ENCODE peak calls at places on chromosomes 2 and 18, in six cellular contexts. D, Q, G, Y, E and I are unnamed samples.

GRCh38 chr18:3104190-3105054 is 91.5 kb upstream of the LPIN2 start:
- DNase-seq in D (peak), Q (no peak), G (no peak), Y (no peak), E (no peak), I (peak)

GRCh38 chr2:115796078-115796477 is 1353.6 kb downstream of the DPP10 start:
- DNase-seq in D (no peak), Q (no peak), G (no peak), Y (no peak), E (no peak), I (no peak)

GRCh38 chr2:96095116-96095636 is 21.2 kb downstream of the ADRA2B start:
- DNase-seq in D (no peak), Q (peak), G (no peak), Y (no peak), E (no peak), I (no peak)

GRCh38 chr2:191202209-191202721 is 42.9 kb upstream of the MYO1B start:
- DNase-seq in D (no peak), Q (no peak), G (no peak), Y (no peak), E (no peak), I (no peak)

GRCh38 chr2:23092831-23093230 is 292.1 kb upstream of the KLHL29 start:
- DNase-seq in D (no peak), Q (no peak), G (no peak), Y (no peak), E (no peak), I (no peak)

GRCh38 chr2:191023235-191023679 is 9.3 kb upstream of the STAT1 start:
- DNase-seq in D (peak), Q (no peak), G (no peak), Y (no peak), E (no peak), I (no peak)

GRCh38 chr2:11899264-11899818 is 152.9 kb downstream of the LPIN1 start:
- DNase-seq in D (no peak), Q (no peak), G (no peak), Y (no peak), E (no peak), I (no peak)

GRCh38 chr18:59620381-59620780 is 76.8 kb downstream of the CCBE1 start:
- DNase-seq in D (no peak), Q (no peak), G (no peak), Y (no peak), E (no peak), I (no peak)

GRCh38 chr2:220932041-220932440 is 640.1 kb downstream of the EPHA4 start:
- DNase-seq in D (no peak), Q (no peak), G (no peak), Y (no peak), E (no peak), I (no peak)

GRCh38 chr18:76458522-76459311 is 36.3 kb downstream of the ZNF516 start:
- DNase-seq in D (no peak), Q (no peak), G (no peak), Y (no peak), E (no peak), I (no peak)

GRCh38 chr2:79630060-79630459 is 117.2 kb downstream of the CTNNA2 start:
- DNase-seq in D (no peak), Q (no peak), G (no peak), Y (no peak), E (no peak), I (no peak)

GRCh38 chr2:83967854-83968253 is 491.2 kb downstream of the SUCLG1 start:
- DNase-seq in D (no peak), Q (no peak), G (no peak), Y (no peak), E (peak), I (no peak)

GRCh38 chr2:43526994-43527393 is 68.8 kb downstream of the THADA start:
- DNase-seq in D (no peak), Q (no peak), G (no peak), Y (no peak), E (no peak), I (no peak)

GRCh38 chr2:164710252-164710633 is 89.0 kb upstream of the GRB14 start:
- DNase-seq in D (no peak), Q (no peak), G (no peak), Y (peak), E (no peak), I (no peak)

GRCh38 chr18:25299426-25299825 is 52.5 kb downstream of the ZNF521 start:
- DNase-seq in D (no peak), Q (no peak), G (no peak), Y (no peak), E (no peak), I (no peak)

GRCh38 chr2:152421521-152422367 is 86.8 kb downstream of the FMNL2 start:
- DNase-seq in D (peak), Q (peak), G (no peak), Y (peak), E (peak), I (peak)

GRCh38 chr2:223306371-223306770 is 254.4 kb downstream of the KCNE4 start:
- DNase-seq in D (peak), Q (no peak), G (peak), Y (peak), E (peak), I (no peak)

GRCh38 chr2:176763871-176764404 is 448.7 kb upstream of the HNRNPA3 start:
- DNase-seq in D (no peak), Q (no peak), G (no peak), Y (no peak), E (no peak), I (no peak)

GRCh38 chr2:37324786-37325624 is at the start of gene PRKD3:
- DNase-seq in D (peak), Q (peak), G (peak), Y (peak), E (peak), I (no peak)

GRCh38 chr2:8028981-8029380 is 652.9 kb upstream of the ID2 start:
- DNase-seq in D (no peak), Q (no peak), G (no peak), Y (no peak), E (no peak), I (no peak)

GRCh38 chr18:75727479-75727878 is 300.0 kb upstream of the SMIM21 start:
- DNase-seq in D (no peak), Q (no peak), G (peak), Y (peak), E (peak), I (peak)

GRCh38 chr2:27356056-27356381 is 545 bp downstream of the GTF3C2 start:
- DNase-seq in D (peak), Q (peak), G (no peak), Y (peak), E (no peak), I (no peak)

GRCh38 chr2:11133936-11134320 is 21.3 kb upstream of the SLC66A3 start:
- DNase-seq in D (no peak), Q (no peak), G (no peak), Y (no peak), E (no peak), I (no peak)

GRCh38 chr2:144071461-144071860 is 448.5 kb downstream of the ZEB2 start:
- DNase-seq in D (no peak), Q (no peak), G (no peak), Y (peak), E (no peak), I (no peak)

GRCh38 chr18:68270009-68270408 is 444.9 kb downstream of the TMX3 start:
- DNase-seq in D (no peak), Q (no peak), G (no peak), Y (no peak), E (no peak), I (no peak)

GRCh38 chr2:236629961-236630872 is 60.6 kb downstream of the ACKR3 start:
- DNase-seq in D (no peak), Q (peak), G (no peak), Y (no peak), E (no peak), I (no peak)

GRCh38 chr2:120596990-120597594 is 138.6 kb upstream of the GLI2 start:
- DNase-seq in D (peak), Q (no peak), G (no peak), Y (no peak), E (no peak), I (no peak)

GRCh38 chr2:143807677-143808076 is 678.5 kb downstream of the ARHGAP15 start:
- DNase-seq in D (no peak), Q (no peak), G (no peak), Y (peak), E (no peak), I (no peak)

GRCh38 chr18:63410792-63411191 is 11.5 kb downstream of the VPS4B start:
- DNase-seq in D (peak), Q (no peak), G (no peak), Y (peak), E (no peak), I (no peak)

GRCh38 chr2:242017086-242017485 is 147.6 kb downstream of the RTP5 start:
- DNase-seq in D (no peak), Q (no peak), G (no peak), Y (no peak), E (no peak), I (no peak)

GRCh38 chr18:28071199-28071598 is 105.7 kb downstream of the CDH2 start:
- DNase-seq in D (peak), Q (no peak), G (no peak), Y (no peak), E (no peak), I (no peak)

GRCh38 chr2:72001937-72002690 is 145.5 kb downstream of the CYP26B1 start:
- DNase-seq in D (no peak), Q (no peak), G (no peak), Y (no peak), E (no peak), I (no peak)

DNA sequence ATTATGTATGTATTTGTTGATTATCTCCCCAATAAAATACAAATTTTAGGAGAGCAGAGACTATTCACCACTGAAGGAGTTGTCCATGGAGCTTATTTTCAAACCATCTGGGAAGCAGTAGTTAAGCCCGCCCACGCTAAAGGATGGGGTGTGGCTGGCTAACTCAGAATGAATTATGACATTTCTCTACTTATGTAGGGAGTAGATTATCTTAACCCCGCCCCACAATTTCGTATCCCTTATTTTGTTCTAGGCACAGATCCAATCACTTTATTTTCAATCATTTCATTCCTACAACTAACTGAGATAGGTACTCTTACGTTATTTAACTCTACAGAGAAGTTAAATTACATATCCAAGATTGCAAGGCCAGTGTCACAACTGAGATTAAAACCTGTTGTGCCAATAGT is 1.4 kb upstream of the LAPTM4A start:
- DNase-seq in D (peak), Q (peak), G (no peak), Y (no peak), E (peak), I (no peak)
- TF ChIP-seq POLR2AphosphoS5 in D (no peak), Q (no peak), G (no peak), Y (no peak), E (peak), I (no peak)

GRCh38 chr2:118943286-118943685 is 1.3 kb downstream of the MARCO start:
- DNase-seq in D (no peak), Q (no peak), G (no peak), Y (no peak), E (no peak), I (no peak)
- TF ChIP-seq POLR2AphosphoS5 in D (no peak), Q (no peak), G (no peak), Y (no peak), E (no peak), I (no peak)

GRCh38 chr2:238818576-238818975 is 29.3 kb upstream of the TWIST2 start:
- DNase-seq in D (no peak), Q (no peak), G (no peak), Y (no peak), E (no peak), I (no peak)

GRCh38 chr2:238816296-238816695 is 31.6 kb upstream of the TWIST2 start:
- DNase-seq in D (no peak), Q (no peak), G (no peak), Y (no peak), E (no peak), I (no peak)

GRCh38 chr2:238817382-238817781 is 30.5 kb upstream of the TWIST2 start:
- DNase-seq in D (no peak), Q (no peak), G (no peak), Y (no peak), E (no peak), I (no peak)

GRCh38 chr2:238820197-238820596 is 27.7 kb upstream of the TWIST2 start:
- DNase-seq in D (no peak), Q (no peak), G (no peak), Y (no peak), E (no peak), I (no peak)

GRCh38 chr2:238817931-238818330 is 30.0 kb upstream of the TWIST2 start:
- DNase-seq in D (no peak), Q (no peak), G (no peak), Y (no peak), E (no peak), I (no peak)
- TF ChIP-seq POLR2AphosphoS5 in D (no peak), Q (no peak), G (no peak), Y (no peak), E (no peak), I (no peak)

DNA sequence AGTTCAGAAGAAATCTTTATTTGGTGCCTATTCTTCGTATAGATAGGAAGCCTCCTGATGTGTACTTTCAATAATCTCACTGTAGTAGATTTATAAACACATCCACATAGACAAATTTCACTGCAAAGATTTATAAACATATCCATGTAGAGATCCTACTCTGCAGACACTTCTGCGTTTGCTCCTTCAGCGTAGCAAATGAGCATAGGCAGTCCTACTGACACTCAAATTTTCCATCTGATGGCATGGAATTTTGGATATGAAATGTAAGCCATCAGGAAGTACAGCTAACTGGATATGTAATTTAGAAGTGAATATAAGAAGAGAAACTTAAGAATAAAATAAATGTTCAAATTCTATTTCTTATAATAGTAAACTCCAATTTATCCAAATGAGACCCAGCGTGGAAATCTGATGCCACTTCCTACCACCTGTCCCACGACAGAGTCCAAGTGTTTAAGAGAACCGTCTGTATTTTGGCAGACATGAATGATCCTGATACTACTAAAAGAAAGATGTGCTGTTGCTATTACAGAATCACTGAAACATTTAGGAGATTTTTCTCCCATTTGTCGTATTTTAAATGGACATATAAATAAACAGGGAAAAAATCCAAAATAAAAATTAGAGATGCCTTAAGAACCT is 86.0 kb downstream of the DTNA start:
- DNase-seq in D (no peak), Q (no peak), G (no peak), Y (no peak), E (no peak), I (no peak)
- TF ChIP-seq POLR2AphosphoS5 in D (no peak), Q (no peak), G (no peak), Y (no peak), E (no peak), I (no peak)

GRCh38 chr18:48541747-48542108 is 2.9 kb downstream of the CTIF start:
- DNase-seq in D (no peak), Q (no peak), G (no peak), Y (no peak), E (no peak), I (no peak)

GRCh38 chr18:48542513-48543181 is 3.8 kb downstream of the CTIF start:
- DNase-seq in D (no peak), Q (no peak), G (no peak), Y (no peak), E (no peak), I (no peak)

GRCh38 chr18:48540329-48541025 is 1.6 kb downstream of the CTIF start:
- DNase-seq in D (peak), Q (peak), G (peak), Y (peak), E (no peak), I (no peak)

GRCh38 chr18:48539406-48540328 is 836 bp downstream of the CTIF start:
- DNase-seq in D (peak), Q (peak), G (peak), Y (no peak), E (no peak), I (no peak)

DNA sequence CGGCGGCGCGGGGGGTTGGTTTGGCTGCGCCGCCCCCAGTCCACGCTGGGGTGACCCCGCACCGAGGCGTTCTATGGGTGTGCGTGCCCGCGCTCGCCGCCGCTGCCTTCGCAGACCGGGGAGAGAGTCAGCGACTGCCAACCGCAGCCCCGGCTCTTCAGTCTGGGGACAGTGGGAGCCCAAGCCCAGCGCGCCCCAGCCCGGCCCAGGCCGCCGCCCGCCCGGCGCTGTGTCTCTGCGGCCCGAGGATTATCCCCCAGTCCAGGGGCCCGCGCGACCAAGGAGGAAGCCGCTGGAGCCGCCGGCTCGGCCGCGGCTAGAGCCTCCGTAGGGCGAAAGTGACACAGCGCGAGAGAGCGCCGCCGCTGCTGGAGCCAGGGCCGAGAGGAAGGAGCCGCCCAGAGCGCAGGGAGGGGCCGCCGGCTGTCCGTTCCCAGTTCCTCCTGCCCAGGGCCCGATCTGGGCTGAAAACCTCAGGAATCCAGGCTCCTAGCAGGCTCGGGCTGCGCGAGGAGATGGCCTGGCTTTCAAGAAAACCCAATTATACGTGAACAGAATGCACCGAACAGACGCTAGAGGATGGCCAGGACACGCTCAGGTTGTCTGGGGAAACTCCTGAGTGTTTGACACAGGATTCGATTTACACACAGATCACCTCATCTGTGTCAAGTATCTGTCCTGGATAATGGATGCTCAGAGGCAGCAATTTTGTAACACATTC is 2.4 kb downstream of the CTIF start:
- DNase-seq in D (peak), Q (peak), G (peak), Y (no peak), E (no peak), I (no peak)
- TF ChIP-seq POLR2AphosphoS5 in D (no peak), Q (peak), G (no peak), Y (no peak), E (peak), I (no peak)

GRCh38 chr18:49672853-49673252 is 111.0 kb downstream of the LIPG start:
- DNase-seq in D (no peak), Q (no peak), G (no peak), Y (no peak), E (no peak), I (no peak)

GRCh38 chr18:49666045-49666444 is 104.2 kb downstream of the LIPG start:
- DNase-seq in D (peak), Q (no peak), G (no peak), Y (no peak), E (no peak), I (no peak)

GRCh38 chr18:49669403-49669802 is 107.5 kb downstream of the LIPG start:
- DNase-seq in D (no peak), Q (no peak), G (no peak), Y (no peak), E (no peak), I (no peak)

GRCh38 chr18:49667462-49667861 is 105.6 kb downstream of the LIPG start:
- DNase-seq in D (no peak), Q (no peak), G (no peak), Y (no peak), E (no peak), I (no peak)

DNA sequence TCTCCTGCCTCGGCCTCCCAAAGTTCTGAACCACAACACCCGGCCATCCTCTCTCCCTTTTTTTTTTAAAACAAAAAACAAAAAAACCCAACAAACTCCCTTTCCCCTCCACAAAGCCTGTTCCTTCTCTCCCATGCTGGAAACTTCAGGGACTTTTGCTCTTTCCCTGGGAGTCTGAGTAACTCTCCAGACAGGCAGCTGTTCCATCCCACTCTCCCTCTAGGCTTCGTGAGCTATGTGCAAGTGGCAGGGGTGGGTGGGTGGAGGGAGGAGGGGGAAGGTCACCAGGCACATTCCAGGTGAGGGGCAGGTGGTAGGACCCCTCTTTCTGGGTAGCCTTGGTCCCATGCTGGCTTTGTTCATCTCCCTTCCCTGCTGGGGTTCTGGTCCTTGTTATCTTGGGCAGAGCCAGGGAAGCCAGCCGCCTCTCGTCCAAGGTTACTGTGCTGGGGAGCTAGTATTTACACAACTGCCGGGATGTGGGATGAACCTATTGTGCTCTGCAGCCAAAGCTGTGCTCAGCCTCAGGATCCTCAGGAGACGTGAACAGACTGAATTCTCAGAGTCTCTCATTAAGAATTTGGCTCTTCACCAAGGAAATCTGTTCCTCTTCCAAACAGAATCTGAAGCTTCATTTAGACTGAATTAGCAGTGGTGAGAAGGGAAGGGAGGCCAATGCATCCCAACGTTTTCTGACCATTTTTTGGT is 106.9 kb downstream of the LIPG start:
- DNase-seq in D (no peak), Q (no peak), G (no peak), Y (peak), E (no peak), I (no peak)
- TF ChIP-seq POLR2AphosphoS5 in D (no peak), Q (no peak), G (no peak), Y (no peak), E (no peak), I (no peak)